ENCODE peak calls at places on chromosome 1, in seven cellular contexts. Z is stimulated activated CD4-positive, alpha-beta T cell treated with anti-CD3 and anti-CD28 coated beads, Interleukin-4, amount 100 ng/mL, for 1 hour; G is hepatocyte; Y is activated naive CD4-positive, alpha-beta T cell treated with anti-CD3 and anti-CD28 coated beads, Interleukin-2, amount 10 ng/mL, durations not matched to agents 7 days and 5 days; K is heart left ventricle; V is ecto neural progenitor cell; E is choroid plexus epithelial cell. O is an unnamed sample.

GRCh38 chr1:24201941-24202440 is 14.9 kb upstream of the IFNLR1 start:
- DNase-seq in Z (peak), G (peak), Y (peak), K (peak), V (peak), E (peak), O (peak)

GRCh38 chr1:27235827-27236226 is 1.4 kb downstream of the WDTC1 start:
- DNase-seq in Z (no peak), G (peak), Y (no peak), K (no peak), V (no peak), E (peak), O (no peak)

GRCh38 chr1:188778578-188778977 is 1699.1 kb downstream of the BRINP3 start:
- DNase-seq in Z (no peak), G (no peak), Y (no peak), K (no peak), V (no peak), E (no peak), O (no peak)

GRCh38 chr1:166915941-166916340 is 39.9 kb upstream of the TADA1 start:
- DNase-seq in Z (no peak), G (no peak), Y (no peak), K (no peak), V (no peak), E (peak), O (no peak)

GRCh38 chr1:42035205-42035829 is 116.6 kb upstream of the HIVEP3 start:
- DNase-seq in Z (no peak), G (peak), Y (peak), K (peak), V (peak), E (peak), O (no peak)

GRCh38 chr1:218463194-218464156 is 118.3 kb downstream of the TGFB2 start:
- DNase-seq in Z (no peak), G (peak), Y (no peak), K (peak), V (no peak), E (peak), O (no peak)

GRCh38 chr1:169576241-169576933 is 9.9 kb downstream of the F5 start:
- DNase-seq in Z (no peak), G (no peak), Y (no peak), K (peak), V (no peak), E (no peak), O (no peak)

GRCh38 chr1:33338495-33339211 is 17.8 kb upstream of the A3GALT2 start:
- DNase-seq in Z (no peak), G (peak), Y (no peak), K (peak), V (peak), E (peak), O (peak)

GRCh38 chr1:237873487-237873927 is 17.2 kb downstream of the ZP4 start:
- DNase-seq in Z (no peak), G (peak), Y (no peak), K (no peak), V (no peak), E (peak), O (no peak)

GRCh38 chr1:151811181-151811580 is 6.0 kb upstream of the LINGO4 start:
- DNase-seq in Z (no peak), G (no peak), Y (no peak), K (no peak), V (no peak), E (peak), O (no peak)

GRCh38 chr1:240232548-240232947 is 140.9 kb downstream of the FMN2 start:
- DNase-seq in Z (no peak), G (no peak), Y (no peak), K (no peak), V (no peak), E (no peak), O (no peak)

GRCh38 chr1:109395602-109396512 is 1.9 kb downstream of the SORT1 start:
- DNase-seq in Z (no peak), G (no peak), Y (no peak), K (no peak), V (no peak), E (peak), O (no peak)

GRCh38 chr1:218557731-218558130 is 212.6 kb downstream of the TGFB2 start:
- DNase-seq in Z (no peak), G (peak), Y (no peak), K (peak), V (no peak), E (peak), O (no peak)

GRCh38 chr1:28156821-28157220 is 19.7 kb downstream of the PTAFR start:
- DNase-seq in Z (no peak), G (no peak), Y (no peak), K (peak), V (no peak), E (peak), O (no peak)

GRCh38 chr1:200374569-200375312 is 35.1 kb downstream of the ZNF281 start:
- DNase-seq in Z (no peak), G (no peak), Y (no peak), K (no peak), V (no peak), E (peak), O (no peak)

GRCh38 chr1:37042506-37042905 is 8.2 kb upstream of the GRIK3 start:
- DNase-seq in Z (no peak), G (no peak), Y (no peak), K (no peak), V (no peak), E (no peak), O (no peak)

GRCh38 chr1:225342695-225343094 is 85.1 kb downstream of the LBR start:
- DNase-seq in Z (no peak), G (no peak), Y (no peak), K (no peak), V (no peak), E (no peak), O (no peak)